ENCODE peak calls at places on chromosome 11, in six cellular contexts. L, T, F, G, I and D are unnamed samples.

GRCh38 chr11:12853652-12854296 is 155.3 kb upstream of the RASSF10 start:
- DNase-seq in F (no peak), I (peak), T (peak), L (no peak), G (peak), D (no peak)

GRCh38 chr11:134452026-134452848 is 40.2 kb upstream of the B3GAT1 start:
- DNase-seq in T (no peak), G (no peak), L (no peak), I (no peak), F (no peak), D (no peak)

GRCh38 chr11:3831378-3832239 is 9.2 kb downstream of the RHOG start:
- DNase-seq in L (no peak), G (no peak), F (no peak), T (no peak), I (no peak), D (no peak)

GRCh38 chr11:70677232-70677916 is 279.0 kb downstream of the CTTN start:
- DNase-seq in T (no peak), F (no peak), G (no peak), I (no peak), L (no peak), D (no peak)

GRCh38 chr11:44753965-44754645 is 27.3 kb downstream of the TSPAN18 start:
- DNase-seq in F (no peak), I (no peak), G (no peak), T (no peak), L (peak), D (no peak)

GRCh38 chr11:116927163-116927772 is 89.8 kb upstream of the APOA1 start:
- DNase-seq in I (no peak), F (no peak), G (no peak), L (no peak), T (peak), D (peak)

GRCh38 chr11:2317354-2318050 is 15.7 kb downstream of the TSPAN32 start:
- DNase-seq in T (no peak), I (no peak), L (no peak), F (no peak), G (no peak), D (no peak)

GRCh38 chr11:107564877-107565218 is 687 bp downstream of the ALKBH8 start:
- DNase-seq in G (no peak), T (no peak), F (no peak), L (no peak), I (no peak), D (no peak)

GRCh38 chr11:8733847-8734246 is 51.3 kb downstream of the RPL27A start:
- DNase-seq in T (no peak), F (no peak), I (peak), G (no peak), L (no peak), D (no peak)

GRCh38 chr11:2874963-2875362 is 10.6 kb downstream of the CDKN1C start:
- DNase-seq in G (no peak), T (no peak), I (no peak), L (no peak), F (no peak), D (no peak)

GRCh38 chr11:76830639-76831312 is 29.9 kb upstream of the ACER3 start:
- DNase-seq in L (no peak), I (peak), F (no peak), T (no peak), G (peak), D (no peak)

GRCh38 chr11:8199676-8200075 is 30.9 kb upstream of the RIC3 start:
- DNase-seq in L (peak), F (no peak), T (no peak), G (no peak), I (no peak), D (no peak)

GRCh38 chr11:110098645-110099044 is 5.5 kb downstream of the ZC3H12C start:
- DNase-seq in L (no peak), G (peak), I (no peak), T (peak), F (no peak), D (peak)

GRCh38 chr11:82902086-82902485 is 550 bp downstream of the DDIAS start:
- DNase-seq in I (no peak), T (no peak), F (no peak), G (no peak), L (no peak), D (no peak)

GRCh38 chr11:116731821-116732739 is 40.7 kb downstream of the BUD13 start:
- DNase-seq in I (peak), L (peak), T (no peak), F (no peak), G (no peak), D (no peak)

GRCh38 chr11:86418929-86419328 is 44.2 kb downstream of the CCDC81 start:
- DNase-seq in I (peak), F (no peak), L (no peak), G (peak), T (no peak), D (no peak)

GRCh38 chr11:43957571-43957970 is 15.1 kb downstream of the C11orf96 start:
- DNase-seq in F (no peak), G (no peak), I (no peak), T (no peak), L (no peak), D (no peak)

GRCh38 chr11:7457211-7457610 is 28.1 kb upstream of the OLFML1 start:
- DNase-seq in I (peak), F (no peak), T (no peak), L (no peak), G (no peak), D (no peak)

GRCh38 chr11:71309611-71310010 is 57.2 kb upstream of the SHANK2 start:
- DNase-seq in G (no peak), T (no peak), L (peak), F (no peak), I (no peak), D (no peak)

GRCh38 chr11:105490333-105490732 is 119.5 kb upstream of the GRIA4 start:
- DNase-seq in I (no peak), G (no peak), T (no peak), L (no peak), F (no peak), D (no peak)

GRCh38 chr11:86115542-86116385 is 46.9 kb upstream of the PICALM start:
- DNase-seq in L (no peak), F (no peak), T (no peak), G (peak), I (peak), D (no peak)

GRCh38 chr11:13134886-13135285 is 125.8 kb downstream of the RASSF10 start:
- DNase-seq in G (no peak), T (no peak), L (no peak), I (no peak), F (no peak), D (no peak)

GRCh38 chr11:46345881-46346484 is 1.3 kb upstream of the DGKZ start:
- DNase-seq in G (no peak), L (no peak), T (no peak), I (no peak), F (no peak), D (no peak)

GRCh38 chr11:46513934-46514342 is 79.9 kb downstream of the AMBRA1 start:
- DNase-seq in G (peak), I (peak), T (peak), F (no peak), L (no peak), D (no peak)

GRCh38 chr11:8127442-8127841 is 41.4 kb downstream of the RIC3 start:
- DNase-seq in T (no peak), L (no peak), G (no peak), F (no peak), I (no peak), D (no peak)

GRCh38 chr11:88448131-88448530 is 110.6 kb upstream of the CTSC start:
- DNase-seq in L (no peak), I (no peak), F (no peak), G (no peak), T (no peak), D (no peak)

GRCh38 chr11:18364495-18365047 is 29.8 kb upstream of the LDHA start:
- DNase-seq in F (no peak), I (no peak), L (no peak), G (no peak), T (no peak), D (peak)

GRCh38 chr11:113841691-113842090 is 33.7 kb downstream of the USP28 start:
- DNase-seq in L (no peak), T (no peak), G (no peak), I (no peak), F (no peak), D (no peak)

GRCh38 chr11:113840932-113841664 is 34.3 kb downstream of the USP28 start:
- DNase-seq in T (no peak), L (no peak), F (no peak), I (no peak), G (no peak), D (no peak)

GRCh38 chr11:113835306-113835705 is 40.1 kb downstream of the USP28 start:
- DNase-seq in T (no peak), G (no peak), L (no peak), I (no peak), F (no peak), D (no peak)

GRCh38 chr11:113839842-113840241 is 35.5 kb downstream of the USP28 start:
- DNase-seq in F (no peak), G (no peak), T (no peak), I (no peak), L (no peak), D (no peak)

DNA sequence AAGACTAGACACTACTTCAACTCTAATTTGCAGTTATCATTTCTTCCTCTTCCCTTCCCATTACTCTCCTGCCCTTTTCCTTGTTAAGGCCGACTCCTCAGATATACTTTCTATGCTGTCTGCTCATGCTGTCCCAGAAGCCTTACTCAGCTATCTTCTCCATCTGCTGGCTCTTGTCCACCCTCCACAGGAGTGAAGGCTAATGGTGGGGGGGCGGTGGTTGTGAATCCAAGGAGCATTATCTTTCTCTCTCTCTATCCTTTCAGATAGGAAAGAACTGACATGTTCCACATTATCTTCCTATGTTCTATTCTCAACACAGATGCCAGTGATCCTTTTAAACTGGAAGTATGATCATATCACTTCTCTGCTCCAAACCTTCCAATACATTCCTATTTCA is 37.4 kb downstream of the USP28 start:
- DNase-seq in F (no peak), G (no peak), I (no peak), T (no peak), L (no peak), D (no peak)
- H3K4me2 ChIP-seq in F (no peak), G (no peak), I (no peak), T (no peak), L (no peak), D (no peak)

GRCh38 chr11:67648796-67649613 is 1.5 kb downstream of the ACY3 start:
- DNase-seq in G (no peak), F (no peak), T (no peak), I (no peak), L (no peak), D (no peak)
- H2AK5ac ChIP-seq in G (no peak), F (peak), T (no peak), I (no peak), L (no peak), D (no peak)

GRCh38 chr11:64559351-64560138 is 31.5 kb upstream of the SLC22A12 start:
- DNase-seq in T (no peak), F (no peak), G (no peak), L (peak), I (peak), D (no peak)
- H3K4ac ChIP-seq in T (no peak), F (peak), G (no peak), L (no peak), I (no peak), D (no peak)

GRCh38 chr11:269146-269890 is 8.9 kb upstream of the NLRP6 start:
- DNase-seq in I (no peak), F (no peak), T (no peak), G (no peak), L (peak), D (peak)
- H3K4me2 ChIP-seq in I (no peak), F (no peak), T (no peak), G (peak), L (peak), D (no peak)

DNA sequence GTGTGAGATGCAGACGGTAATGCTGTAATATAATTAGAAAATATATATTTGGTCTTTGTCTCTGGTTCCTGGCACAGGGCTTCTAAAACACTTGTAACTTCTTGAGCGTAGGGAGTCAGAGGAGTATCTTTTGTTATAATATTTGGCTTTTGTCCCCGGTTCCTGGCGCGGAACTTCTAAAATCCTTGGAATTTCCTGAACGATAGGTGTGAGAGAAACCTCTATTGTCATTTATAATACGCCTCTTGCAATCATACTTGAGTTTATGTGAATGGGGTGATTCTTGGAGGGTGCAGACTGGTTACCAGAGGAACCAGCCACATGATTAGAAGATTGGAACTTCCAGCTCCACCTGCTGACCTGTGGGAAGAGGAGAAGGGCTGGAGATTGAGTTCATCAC is 54.1 kb upstream of the ZBED5 start:
- DNase-seq in T (no peak), G (no peak), I (no peak), F (no peak), L (no peak), D (no peak)
- H2AK5ac ChIP-seq in T (no peak), G (no peak), I (no peak), F (no peak), L (no peak), D (no peak)

GRCh38 chr11:61898247-61898582 is 6.9 kb upstream of the FADS3 start:
- DNase-seq in I (no peak), G (no peak), L (no peak), T (no peak), F (no peak), D (no peak)
- H3K4ac ChIP-seq in I (no peak), G (no peak), L (no peak), T (no peak), F (no peak), D (no peak)